ENCODE peak calls at places on chromosome 17, in seven cellular contexts. R is uterus; C is LoVo; F is sigmoid colon; D is activated T-cell treated with anti-CD3 and anti-CD28 coated beads, Interleukin-2, amount 50 U/mL, for 1 hour; X is neural crest cell; T is stimulated activated CD8-positive, alpha-beta memory T cell treated with anti-CD3 and anti-CD28 coated beads, Interleukin-7, amount 100 ng/mL, for 1 hour. W is an unnamed sample.
A peak's percentile ranks its signal among the peaks of the same experiment; 100 is the strongest.

GRCh38 chr17:40579471-40579870 is 14.2 kb upstream of the CCR7 start:
- DNase-seq in T (no peak), C (no peak), X (no peak), F (no peak), D (no peak), R (no peak), W (no peak)

GRCh38 chr17:45114117-45114932 is 18.0 kb downstream of the PLCD3 start:
- DNase-seq in R (no peak), C (no peak), D (no peak), F (no peak), X (no peak), T (no peak), W (no peak)

GRCh38 chr17:45722161-45722560 is 62.0 kb upstream of the CRHR1 start:
- DNase-seq in R (no peak), F (no peak), T (no peak), C (no peak), X (peak; percentile 41), D (no peak), W (no peak)

GRCh38 chr17:15351925-15352324 is 10.5 kb upstream of the TEKT3 start:
- DNase-seq in X (no peak), C (peak; percentile 30), R (peak; percentile 45), D (no peak), F (peak; percentile 82), T (no peak), W (no peak)

GRCh38 chr17:73020110-73020509 is 72.4 kb downstream of the SLC39A11 start:
- DNase-seq in X (no peak), F (no peak), R (no peak), D (no peak), T (no peak), C (no peak), W (no peak)

GRCh38 chr17:64385187-64386083 is 5.2 kb downstream of the PECAM1 start:
- DNase-seq in T (no peak), D (peak; percentile 46), F (peak; percentile 77), X (no peak), C (peak; percentile 56), R (peak; percentile 52), W (no peak)

GRCh38 chr17:48486557-48486956 is 44.3 kb downstream of the HOXB1 start:
- DNase-seq in F (peak; percentile 56), D (no peak), R (no peak), T (no peak), X (no peak), C (peak; percentile 30), W (no peak)

GRCh38 chr17:81601525-81602120 is 35.3 kb downstream of the NPLOC4 start:
- DNase-seq in X (peak; percentile 46), T (peak; percentile 11), F (no peak), D (peak; percentile 25), C (peak; percentile 51), R (no peak), W (peak; percentile 52)

GRCh38 chr17:46995841-46996571 is 17.0 kb upstream of the RPRML start:
- DNase-seq in D (no peak), F (no peak), X (no peak), R (no peak), C (no peak), T (no peak), W (no peak)

GRCh38 chr17:332558-333322 is 19.9 kb downstream of the RPH3AL start:
- DNase-seq in T (no peak), F (peak; percentile 79), C (no peak), D (no peak), X (no peak), R (no peak), W (no peak)

GRCh38 chr17:67779098-67779672 is 46.1 kb upstream of the BPTF start:
- DNase-seq in F (peak; percentile 68), D (peak; percentile 25), T (no peak), X (peak; percentile 38), C (no peak), R (peak; percentile 19), W (no peak)

GRCh38 chr17:74946641-74947040 is 10.9 kb downstream of the OTOP3 start:
- DNase-seq in T (no peak), R (no peak), X (no peak), D (no peak), F (no peak), C (no peak), W (no peak)

GRCh38 chr17:72631568-72631967 is 460.9 kb downstream of the SLC39A11 start:
- DNase-seq in T (no peak), D (no peak), F (no peak), X (no peak), R (no peak), C (no peak), W (no peak)

GRCh38 chr17:13209091-13209490 is 191.3 kb upstream of the ELAC2 start:
- DNase-seq in F (no peak), C (no peak), T (no peak), X (no peak), R (no peak), D (no peak), W (no peak)

GRCh38 chr17:78664476-78665384 is 87.5 kb upstream of the DNAH17 start:
- DNase-seq in R (no peak), F (no peak), T (no peak), C (no peak), D (no peak), X (no peak), W (no peak)

GRCh38 chr17:50691550-50692447 is 15.9 kb downstream of the ANKRD40 start:
- DNase-seq in F (no peak), R (no peak), D (no peak), X (no peak), C (peak; percentile 50), T (no peak), W (no peak)

GRCh38 chr17:39563476-39563875 is 44.2 kb downstream of the NEUROD2 start:
- DNase-seq in C (no peak), T (no peak), D (no peak), R (no peak), X (no peak), F (no peak), W (no peak)

GRCh38 chr17:1312261-1312870 is 32.9 kb downstream of the TRARG1 start:
- DNase-seq in T (no peak), F (no peak), R (no peak), D (no peak), C (no peak), X (peak; percentile 50), W (no peak)

GRCh38 chr17:17115620-17116019 is 73.4 kb downstream of the MPRIP start:
- DNase-seq in D (no peak), T (no peak), R (no peak), X (no peak), C (no peak), F (no peak), W (no peak)